ENCODE peak calls at places on chromosome 10, in four cellular contexts. Z is HuH-7, N is hypothalamus, L is mammary epithelial cell. P is an unnamed sample.

GRCh38 chr10:94546616-94547175 is 1.1 kb downstream of the HELLS start:
- DNase-seq in Z (peak), N (no peak), L (peak), P (no peak)

GRCh38 chr10:77926566-77927342 is at the start of gene DLG5:
- DNase-seq in Z (peak), N (no peak), L (peak), P (peak)

GRCh38 chr10:79374312-79375191 is 27.3 kb downstream of the PPIF start:
- DNase-seq in Z (peak), N (no peak), L (peak), P (peak)

GRCh38 chr10:60430017-60430416 is 40.3 kb upstream of the ANK3 start:
- DNase-seq in Z (no peak), N (no peak), L (peak), P (no peak)

GRCh38 chr10:71245420-71246325 is 33.3 kb downstream of the UNC5B start:
- DNase-seq in Z (no peak), N (no peak), L (no peak), P (no peak)

GRCh38 chr10:24645784-24646183 is 77.9 kb downstream of the ARHGAP21 start:
- DNase-seq in Z (no peak), N (no peak), L (no peak), P (no peak)

GRCh38 chr10:17062009-17062408 is 67.6 kb downstream of the CUBN start:
- DNase-seq in Z (no peak), N (no peak), L (peak), P (no peak)

GRCh38 chr10:52106895-52107294 is 207.2 kb upstream of the DKK1 start:
- DNase-seq in Z (no peak), N (no peak), L (no peak), P (no peak)

GRCh38 chr10:131444862-131445461 is 133.4 kb upstream of the TCERG1L start:
- DNase-seq in Z (no peak), N (no peak), L (no peak), P (no peak)

GRCh38 chr10:119315128-119316001 is 108.0 kb downstream of the GRK5 start:
- DNase-seq in Z (peak), N (no peak), L (peak), P (no peak)

GRCh38 chr10:33161550-33162247 is 172.8 kb downstream of the NRP1 start:
- DNase-seq in Z (no peak), N (no peak), L (no peak), P (no peak)

P was measured in pancreas.